ENCODE peak calls at places on chromosomes 16 and 17, in seven cellular contexts. E is COLO829, I is tibial artery, V is nephron progenitor cell, D is sigmoid colon, F is SW480, X is HFF-Myc. H is an unnamed sample.
A peak's percentile ranks its signal among the peaks of the same experiment; 100 is the strongest.

GRCh38 chr17:41967141-41967920 is 736 bp downstream of the CNP start:
- DNase-seq in X (no peak), D (peak; percentile 85), F (peak; percentile 35), V (no peak), E (peak; percentile 65), I (no peak), H (peak; percentile 36)

GRCh38 chr16:64878964-64879363 is 242.9 kb downstream of the CDH11 start:
- DNase-seq in F (no peak), D (no peak), I (no peak), V (no peak), X (no peak), E (no peak), H (no peak)

GRCh38 chr16:64629622-64630021 is 492.2 kb downstream of the CDH11 start:
- DNase-seq in V (no peak), F (no peak), E (no peak), D (no peak), I (no peak), X (peak; percentile 7), H (no peak)

GRCh38 chr17:42142371-42142896 is 12.4 kb downstream of the RAB5C start:
- DNase-seq in V (peak; percentile 35), F (no peak), I (no peak), E (no peak), X (no peak), D (no peak), H (no peak)

GRCh38 chr16:22634913-22635312 is 124.2 kb downstream of the NPIPB5 start:
- DNase-seq in V (no peak), D (no peak), I (no peak), E (no peak), F (no peak), X (no peak), H (no peak)

GRCh38 chr16:87463722-87464690 is 28.8 kb downstream of the ZCCHC14 start:
- DNase-seq in V (no peak), X (no peak), E (peak; percentile 35), D (no peak), F (peak; percentile 47), I (no peak), H (no peak)

GRCh38 chr16:30004811-30005242 is 6.0 kb downstream of the DOC2A start:
- DNase-seq in F (peak; percentile 48), I (no peak), E (no peak), X (no peak), D (no peak), V (no peak), H (peak; percentile 60)

GRCh38 chr16:22321340-22322001 is 24.3 kb downstream of the POLR3E start:
- DNase-seq in F (peak; percentile 45), X (peak; percentile 52), D (peak; percentile 86), E (peak; percentile 67), I (no peak), V (peak; percentile 70), H (peak; percentile 57)

GRCh38 chr17:1067282-1067956 is 70.5 kb downstream of the TIMM22 start:
- DNase-seq in D (no peak), E (no peak), V (no peak), F (peak; percentile 87), X (no peak), I (no peak), H (peak; percentile 68)

GRCh38 chr17:63279498-63280230 is 166.4 kb downstream of the CYB561 start:
- DNase-seq in X (no peak), V (no peak), D (no peak), E (no peak), I (no peak), F (no peak), H (no peak)

GRCh38 chr17:61766520-61766919 is 96.8 kb downstream of the BRIP1 start:
- DNase-seq in X (no peak), D (no peak), V (no peak), F (no peak), I (no peak), E (peak; percentile 8), H (no peak)

GRCh38 chr16:69724981-69725479 is 1.3 kb downstream of the NQO1 start:
- DNase-seq in D (no peak), I (peak; percentile 45), V (no peak), E (no peak), X (no peak), F (no peak), H (no peak)

GRCh38 chr17:1047177-1047885 is 50.4 kb downstream of the TIMM22 start:
- DNase-seq in F (no peak), I (peak; percentile 95), E (no peak), V (no peak), X (no peak), D (peak; percentile 87), H (peak; percentile 71)

GRCh38 chr17:48961516-48962233 is 6.7 kb downstream of the GIP start:
- DNase-seq in V (peak; percentile 38), E (no peak), D (no peak), I (no peak), X (no peak), F (peak; percentile 74), H (no peak)

GRCh38 chr17:75625813-75626486 is 7.3 kb upstream of the SMIM5 start:
- DNase-seq in V (peak; percentile 70), I (no peak), D (no peak), E (peak; percentile 13), X (no peak), F (peak; percentile 25), H (no peak)

GRCh38 chr17:57114085-57114673 is 29.1 kb downstream of the AKAP1 start:
- DNase-seq in V (peak; percentile 78), E (peak; percentile 40), X (no peak), I (no peak), D (no peak), F (no peak), H (no peak)

GRCh38 chr17:40433551-40434384 is 9.5 kb upstream of the IGFBP4 start:
- DNase-seq in F (no peak), I (peak; percentile 49), D (peak; percentile 71), E (no peak), V (peak; percentile 44), X (no peak), H (no peak)

H was measured in left lung.